ENCODE peak calls at places on chromosome 5, in eight cellular contexts. W is esophagus squamous epithelium, G is pancreas, F is fibroblast of lung, P is upper lobe of right lung, Y is PC-3, I is GM23338, X is ovary. M is an unnamed sample.

GRCh38 chr5:20360243-20360642 is 372.2 kb upstream of the CDH18 start:
- DNase-seq in W (no peak), G (no peak), F (no peak), P (no peak), Y (no peak), I (no peak), X (no peak), M (no peak)

GRCh38 chr5:133709074-133709676 is 96.8 kb upstream of the FSTL4 start:
- DNase-seq in W (no peak), G (no peak), F (peak; percentile 2), P (no peak), Y (no peak), I (no peak), X (no peak), M (no peak)

GRCh38 chr5:67246108-67246507 is 49.5 kb upstream of the CD180 start:
- DNase-seq in W (no peak), G (no peak), F (peak; percentile 95), P (no peak), Y (peak; percentile 70), I (peak; percentile 90), X (no peak), M (peak; percentile 93)

GRCh38 chr5:38938424-38938823 is 92.6 kb downstream of the OSMR start:
- DNase-seq in W (no peak), G (no peak), F (peak; percentile 51), P (no peak), Y (no peak), I (no peak), X (no peak), M (no peak)

GRCh38 chr5:90161399-90161798 is 248.2 kb downstream of the CETN3 start:
- DNase-seq in W (no peak), G (peak; percentile 56), F (peak; percentile 41), P (peak; percentile 67), Y (peak; percentile 29), I (peak; percentile 85), X (peak; percentile 56), M (peak; percentile 76)

GRCh38 chr5:136053336-136054121 is 24.7 kb downstream of the TGFBI start:
- DNase-seq in W (no peak), G (no peak), F (peak; percentile 91), P (no peak), Y (peak; percentile 94), I (no peak), X (no peak), M (no peak)

GRCh38 chr5:135073771-135074345 is 39.8 kb upstream of the PITX1 start:
- DNase-seq in W (no peak), G (no peak), F (peak; percentile 10), P (no peak), Y (no peak), I (no peak), X (no peak), M (no peak)

GRCh38 chr5:178419651-178420050 is 170.5 kb downstream of the COL23A1 start:
- DNase-seq in W (no peak), G (no peak), F (no peak), P (no peak), Y (no peak), I (no peak), X (no peak), M (no peak)

GRCh38 chr5:174317261-174317894 is 271.9 kb downstream of the NSG2 start:
- DNase-seq in W (no peak), G (peak; percentile 65), F (peak; percentile 56), P (peak; percentile 59), Y (peak; percentile 80), I (peak; percentile 82), X (peak; percentile 53), M (peak; percentile 45)

GRCh38 chr5:123647066-123647465 is 135.1 kb downstream of the CSNK1G3 start:
- DNase-seq in W (no peak), G (no peak), F (no peak), P (no peak), Y (no peak), I (no peak), X (no peak), M (no peak)

GRCh38 chr5:125848746-125849145 is 574.5 kb upstream of the GRAMD2B start:
- DNase-seq in W (no peak), G (no peak), F (no peak), P (no peak), Y (peak; percentile 11), I (no peak), X (no peak), M (no peak)

GRCh38 chr5:19988447-19988846 is 447 bp upstream of the CDH18 start:
- DNase-seq in W (no peak), G (no peak), F (no peak), P (no peak), Y (no peak), I (no peak), X (no peak), M (no peak)

GRCh38 chr5:132754947-132755346 is 7.7 kb downstream of the CCNI2 start:
- DNase-seq in W (no peak), G (no peak), F (peak; percentile 59), P (no peak), Y (peak; percentile 3), I (peak; percentile 67), X (no peak), M (peak; percentile 42)

GRCh38 chr5:153081385-153081784 is 409.1 kb upstream of the GRIA1 start:
- DNase-seq in W (no peak), G (no peak), F (no peak), P (no peak), Y (peak; percentile 8), I (no peak), X (no peak), M (no peak)

GRCh38 chr5:30194595-30194994 is 998.9 kb upstream of the CDH6 start:
- DNase-seq in W (no peak), G (no peak), F (no peak), P (no peak), Y (no peak), I (no peak), X (no peak), M (no peak)

GRCh38 chr5:149406203-149406978 is 27.3 kb upstream of the IL17B start:
- DNase-seq in W (no peak), G (no peak), F (peak; percentile 94), P (no peak), Y (no peak), I (peak; percentile 79), X (peak; percentile 94), M (peak; percentile 42)

GRCh38 chr5:141617682-141618029 is 1.1 kb downstream of the DIAPH1 start:
- DNase-seq in W (no peak), G (no peak), F (no peak), P (no peak), Y (peak; percentile 22), I (no peak), X (no peak), M (no peak)

GRCh38 chr5:176793343-176793699 is 17.0 kb upstream of the UNC5A start:
- DNase-seq in W (no peak), G (no peak), F (no peak), P (no peak), Y (no peak), I (peak; percentile 76), X (no peak), M (no peak)

GRCh38 chr5:127206320-127207113 is 84.1 kb upstream of the MEGF10 start:
- DNase-seq in W (no peak), G (no peak), F (peak; percentile 86), P (no peak), Y (peak; percentile 94), I (no peak), X (no peak), M (peak; percentile 33)

GRCh38 chr5:172299916-172300439 is 16.4 kb upstream of the UBTD2 start:
- DNase-seq in W (no peak), G (no peak), F (peak; percentile 43), P (no peak), Y (peak; percentile 63), I (no peak), X (no peak), M (no peak)

GRCh38 chr5:635321-636055 is 23.3 kb downstream of the CEP72 start:
- DNase-seq in W (no peak), G (peak; percentile 27), F (no peak), P (peak; percentile 40), Y (no peak), I (no peak), X (peak; percentile 19), M (no peak)

GRCh38 chr5:132526290-132526973 is 16.9 kb downstream of the IL5 start:
- DNase-seq in W (no peak), G (peak; percentile 58), F (peak; percentile 58), P (peak; percentile 64), Y (peak; percentile 79), I (peak; percentile 90), X (peak; percentile 37), M (peak; percentile 53)

GRCh38 chr5:128777052-128777451 is 188.2 kb upstream of the SLC27A6 start:
- DNase-seq in W (no peak), G (no peak), F (no peak), P (no peak), Y (no peak), I (no peak), X (no peak), M (no peak)

GRCh38 chr5:128536229-128536860 is 1.7 kb downstream of the FBN2 start:
- DNase-seq in W (no peak), G (no peak), F (peak; percentile 8), P (no peak), Y (no peak), I (peak; percentile 64), X (no peak), M (no peak)

GRCh38 chr5:1878050-1878849 is 4.5 kb downstream of the IRX4 start:
- DNase-seq in W (no peak), G (no peak), F (no peak), P (no peak), Y (no peak), I (peak; percentile 65), X (no peak), M (no peak)
- H3K27me3 ChIP-seq in W (peaks cover 16% of the 10 kb centered on the region), G (no peaks in the 10 kb centered on the region), F (peaks cover 72% of the 10 kb centered on the region), P (peaks cover 94% of the 10 kb centered on the region), Y (peaks cover 13% of the 10 kb centered on the region), I (peaks cover 100% of the 10 kb centered on the region), X (peaks cover 2% of the 10 kb centered on the region), M (peaks cover 97% of the 10 kb centered on the region)

GRCh38 chr5:139296198-139296597 is 2.7 kb downstream of the MATR3 start:
- DNase-seq in W (no peak), G (no peak), F (no peak), P (no peak), Y (no peak), I (no peak), X (no peak), M (no peak)
- H3K4me1 ChIP-seq in W (peaks cover 71% of the 10 kb centered on the region), G (peaks cover 39% of the 10 kb centered on the region), F (peaks cover 5% of the 10 kb centered on the region), P (peaks cover 57% of the 10 kb centered on the region), Y (peaks cover 21% of the 10 kb centered on the region), I (peaks cover 35% of the 10 kb centered on the region), X (peaks cover 21% of the 10 kb centered on the region), M (peaks cover 32% of the 10 kb centered on the region)

GRCh38 chr5:138595396-138595795 is 20.2 kb upstream of the HSPA9 start:
- DNase-seq in W (no peak), G (no peak), F (no peak), P (no peak), Y (no peak), I (no peak), X (no peak), M (no peak)
- TF ChIP-seq CTCF in W (peak; percentile 20), G (no peak), F (no peak), P (no peak), Y (peak; percentile 10), I (peak; percentile 68), X (no peak), M (no peak)

DNA sequence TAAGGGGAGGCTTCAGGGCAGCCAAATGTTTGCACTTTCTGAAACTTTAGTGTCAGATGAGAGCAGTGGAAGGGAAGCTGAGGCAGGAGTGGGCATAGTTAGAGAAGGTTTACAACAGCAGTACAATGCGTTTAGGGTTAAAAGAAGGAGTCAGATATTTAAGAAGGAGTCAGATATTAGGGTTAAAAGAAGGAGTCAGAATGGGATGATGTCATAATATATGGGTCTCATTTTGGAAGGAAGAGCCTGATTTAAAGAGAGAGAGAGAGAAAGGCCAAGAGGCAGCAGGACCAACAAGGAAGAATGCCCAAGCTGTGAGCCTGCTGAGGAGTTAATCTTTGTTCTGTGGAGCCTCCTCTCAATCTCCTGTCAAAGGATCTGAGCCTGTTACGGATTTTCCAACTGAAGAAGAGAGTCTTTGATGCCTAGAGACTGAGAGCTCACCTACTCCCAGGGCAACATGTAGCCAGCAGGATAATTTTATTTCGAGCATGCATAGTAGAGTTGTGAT is 9.5 kb downstream of the ISL1 start:
- DNase-seq in W (no peak), G (no peak), F (no peak), P (no peak), Y (no peak), I (peak; percentile 76), X (no peak), M (no peak)
- H3K27me3 ChIP-seq in W (peaks cover 17% of the 10 kb centered on the region), G (no peaks in the 10 kb centered on the region), F (peaks cover 15% of the 10 kb centered on the region), P (peaks cover 95% of the 10 kb centered on the region), Y (no peaks in the 10 kb centered on the region), I (peaks cover 100% of the 10 kb centered on the region), X (no peaks in the 10 kb centered on the region), M (no peaks in the 10 kb centered on the region)